ENCODE peak calls at places on chromosomes 3 and 15, in seven cellular contexts. A is colonic mucosa, H is fibroblast of pulmonary artery, U is H1, F is H9, Y is cardiac muscle cell, T is heart right ventricle. X is an unnamed sample.

GRCh38 chr3:16148783-16149182 is 25.7 kb upstream of the GALNT15 start:
- DNase-seq in Y (peak), T (peak), F (no peak), H (peak), A (peak), U (no peak), X (no peak)

GRCh38 chr15:28920781-28921331 is 35.1 kb downstream of the APBA2 start:
- DNase-seq in T (no peak), F (no peak), Y (no peak), U (no peak), A (no peak), H (no peak), X (no peak)

GRCh38 chr3:45799586-45799985 is 3.2 kb upstream of the SLC6A20 start:
- DNase-seq in F (no peak), Y (no peak), T (no peak), A (no peak), U (no peak), H (no peak), X (no peak)

GRCh38 chr3:46087871-46088270 is 60.6 kb upstream of the XCR1 start:
- DNase-seq in U (no peak), Y (peak), F (no peak), T (no peak), H (peak), A (no peak), X (no peak)

GRCh38 chr3:129313983-129314756 is 35.5 kb downstream of the HMCES start:
- DNase-seq in H (peak), U (no peak), Y (peak), A (no peak), T (no peak), F (peak), X (no peak)

GRCh38 chr3:52265387-52265786 is 13.1 kb downstream of the WDR82 start:
- DNase-seq in T (no peak), Y (no peak), F (peak), A (no peak), U (no peak), H (no peak), X (no peak)

GRCh38 chr3:148873928-148874326 is 8.8 kb downstream of the CPA3 start:
- DNase-seq in U (no peak), F (no peak), Y (no peak), H (no peak), A (no peak), T (no peak), X (no peak)

GRCh38 chr3:14296352-14296751 is 106.1 kb upstream of the SLC6A6 start:
- DNase-seq in T (no peak), F (no peak), Y (no peak), H (no peak), U (no peak), A (no peak), X (no peak)

GRCh38 chr3:174202146-174202545 is 657.0 kb upstream of the NAALADL2 start:
- DNase-seq in F (no peak), Y (no peak), T (no peak), A (no peak), U (no peak), H (no peak), X (no peak)

GRCh38 chr15:48667701-48668100 is 22.2 kb upstream of the FBN1 start:
- DNase-seq in Y (peak), H (peak), U (no peak), T (no peak), F (no peak), A (no peak), X (no peak)

GRCh38 chr3:119322021-119322522 is 27.9 kb downstream of the ARHGAP31 start:
- DNase-seq in H (peak), T (no peak), Y (peak), U (no peak), A (no peak), F (no peak), X (no peak)

GRCh38 chr3:194450341-194450740 is 36.5 kb downstream of the ATP13A3 start:
- DNase-seq in F (no peak), Y (no peak), H (no peak), A (no peak), U (no peak), T (no peak), X (no peak)

GRCh38 chr15:38560456-38560926 is 4.1 kb downstream of the RASGRP1 start:
- DNase-seq in H (no peak), Y (no peak), F (no peak), T (no peak), A (no peak), U (no peak), X (no peak)

GRCh38 chr15:84104853-84105252 is 130.7 kb upstream of the GOLGA6L4 start:
- DNase-seq in F (no peak), A (no peak), T (no peak), Y (no peak), U (no peak), H (no peak), X (no peak)

GRCh38 chr15:84112025-84112424 is 123.5 kb upstream of the GOLGA6L4 start:
- DNase-seq in F (no peak), H (peak), Y (peak), T (no peak), U (no peak), A (no peak), X (no peak)

GRCh38 chr15:84113919-84114318 is 121.7 kb upstream of the GOLGA6L4 start:
- DNase-seq in A (no peak), Y (no peak), F (no peak), T (no peak), H (no peak), U (no peak), X (no peak)

GRCh38 chr15:84103345-84103744 is 132.2 kb upstream of the GOLGA6L4 start:
- DNase-seq in H (no peak), U (no peak), T (no peak), F (no peak), A (no peak), Y (no peak), X (no peak)

DNA sequence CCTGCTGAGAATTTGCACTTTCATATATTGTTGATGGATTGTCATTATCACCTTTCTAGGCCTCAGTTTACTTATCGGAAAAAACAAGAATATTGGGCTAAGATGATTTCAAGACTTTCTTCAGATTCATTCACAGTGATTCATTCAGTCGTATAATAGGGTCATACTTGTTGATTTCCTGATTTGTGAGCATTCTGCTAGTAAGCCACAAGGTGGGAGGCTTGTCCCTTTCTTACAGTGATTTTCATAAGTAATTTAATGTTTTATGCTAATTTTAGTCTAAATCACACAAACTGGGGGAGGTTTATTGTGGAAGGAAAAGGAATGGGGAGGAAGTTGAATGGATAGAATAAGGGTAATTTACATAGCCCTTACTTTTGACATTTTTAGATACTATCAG is 126.8 kb upstream of the GOLGA6L4 start:
- DNase-seq in U (no peak), Y (peak), H (peak), A (no peak), F (no peak), T (no peak), X (no peak)
- TF ChIP-seq CTCF in U (peak), Y (peak), H (peak), A (no peak), F (peak), T (no peak), X (no peak)

GRCh38 chr15:78855746-78856145 is 16.9 kb upstream of the MORF4L1 start:
- DNase-seq in Y (peak), T (no peak), A (no peak), U (no peak), H (peak), F (no peak), X (no peak)

GRCh38 chr15:78854973-78855372 is 17.7 kb upstream of the MORF4L1 start:
- DNase-seq in A (no peak), Y (no peak), U (no peak), H (no peak), F (no peak), T (no peak), X (no peak)

DNA sequence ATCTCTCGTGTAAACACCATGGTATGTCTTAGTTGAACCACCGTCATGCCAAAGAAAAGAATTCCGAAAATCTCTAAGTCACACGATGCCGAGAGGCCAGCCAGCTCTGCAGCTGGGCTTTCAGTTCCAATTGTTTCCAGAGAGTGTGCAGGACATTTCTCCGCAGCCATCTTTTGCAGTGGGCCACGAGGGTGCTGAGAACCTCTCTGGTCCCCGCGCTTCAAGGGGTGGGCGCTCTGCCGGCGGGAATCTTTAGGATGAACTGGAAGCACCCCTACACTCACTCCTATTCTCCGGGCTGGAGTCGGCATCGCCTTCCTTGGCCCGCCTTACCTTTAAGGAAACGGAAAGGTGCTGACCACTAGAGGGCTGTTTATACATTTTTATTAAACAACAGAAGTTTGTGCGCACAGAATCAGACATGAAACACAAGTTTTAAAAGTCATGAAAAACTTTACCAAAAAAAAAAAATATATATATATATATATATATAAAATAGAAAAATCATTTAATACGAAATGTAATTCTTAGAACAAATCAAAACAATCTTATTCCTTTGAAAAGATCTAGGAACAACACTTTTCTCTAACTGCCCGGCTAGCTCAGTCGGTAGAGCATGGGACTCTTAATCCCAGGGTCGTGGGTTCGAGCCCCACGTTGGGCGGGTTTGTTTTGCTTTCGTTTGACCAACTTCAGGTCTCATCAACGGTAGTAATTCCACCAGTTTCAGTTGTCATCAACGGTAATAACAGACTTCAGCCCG is 12.5 kb upstream of the MORF4L1 start:
- DNase-seq in H (peak), F (peak), U (peak), T (peak), A (peak), Y (peak), X (peak)
- TF ChIP-seq CTCF in H (peak), F (peak), U (peak), T (peak), A (peak), Y (peak), X (no peak)

GRCh38 chr3:113210608-113211369 is 568 bp upstream of the BOC start:
- DNase-seq in Y (peak), T (no peak), U (no peak), A (peak), H (peak), F (peak), X (no peak)

GRCh38 chr3:113212845-113213375 is 1.6 kb downstream of the BOC start:
- DNase-seq in H (no peak), Y (no peak), T (no peak), F (no peak), A (no peak), U (no peak), X (no peak)

GRCh38 chr3:113214227-113214626 is 2.9 kb downstream of the BOC start:
- DNase-seq in A (no peak), F (no peak), T (no peak), Y (no peak), U (no peak), H (no peak), X (no peak)

GRCh38 chr3:113212155-113212844 is 943 bp downstream of the BOC start:
- DNase-seq in Y (peak), U (no peak), T (peak), F (no peak), A (no peak), H (peak), X (no peak)

DNA sequence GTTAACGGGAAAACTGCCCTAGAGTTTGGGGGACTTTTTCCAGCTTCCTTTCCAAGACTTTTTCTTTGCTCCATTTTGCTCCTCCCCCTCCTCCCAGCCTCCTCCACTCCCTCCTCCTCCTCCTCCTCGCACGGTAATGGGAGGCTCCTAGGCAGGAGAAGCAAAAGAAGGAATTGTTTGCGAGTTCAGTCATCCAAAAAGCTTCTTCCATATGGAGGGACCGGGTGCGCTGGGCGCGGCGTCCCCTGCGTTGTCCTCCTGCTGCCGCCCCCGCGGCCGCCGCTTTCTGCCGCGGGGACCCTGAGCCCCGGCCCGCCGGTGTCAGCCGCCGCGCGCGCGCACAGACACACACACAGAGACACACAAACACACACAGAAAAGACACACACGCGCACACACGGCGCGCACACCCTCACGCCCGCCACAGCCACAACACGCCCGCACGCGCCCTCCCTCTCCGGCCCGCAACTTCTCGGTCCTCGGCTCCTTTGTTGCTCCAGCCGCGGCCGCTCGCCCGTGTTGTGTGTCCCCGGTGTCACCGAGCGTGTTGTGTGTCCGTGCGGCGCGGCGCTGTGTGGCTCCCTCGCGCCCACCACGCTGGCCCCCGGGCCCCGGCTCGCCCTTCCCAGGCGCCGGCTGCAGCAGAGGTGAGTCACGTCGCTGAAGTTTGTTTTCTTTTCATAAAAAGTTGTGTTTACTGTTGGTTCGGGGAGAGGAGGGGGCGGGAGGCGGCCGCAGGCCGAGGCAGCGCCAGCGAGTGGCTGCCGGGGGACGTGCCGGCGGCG is at the start of gene BOC:
- DNase-seq in U (no peak), A (peak), F (peak), Y (peak), T (peak), H (peak), X (no peak)
- TF ChIP-seq CTCF in U (no peak), A (no peak), F (no peak), Y (no peak), T (no peak), H (no peak), X (no peak)

GRCh38 chr3:36738701-36739100 is 25.7 kb downstream of the DCLK3 start:
- DNase-seq in T (peak), Y (peak), U (no peak), F (no peak), H (peak), A (no peak), X (no peak)

GRCh38 chr3:36744770-36745169 is 19.6 kb downstream of the DCLK3 start:
- DNase-seq in Y (no peak), A (no peak), F (no peak), U (no peak), T (no peak), H (no peak), X (no peak)

GRCh38 chr3:36740822-36741221 is 23.5 kb downstream of the DCLK3 start:
- DNase-seq in F (no peak), U (no peak), H (no peak), Y (no peak), A (no peak), T (no peak), X (no peak)

GRCh38 chr3:36743821-36744220 is 20.5 kb downstream of the DCLK3 start:
- DNase-seq in A (no peak), Y (no peak), F (no peak), H (no peak), T (no peak), U (no peak), X (no peak)

GRCh38 chr3:36741285-36741684 is 23.1 kb downstream of the DCLK3 start:
- DNase-seq in Y (peak), T (no peak), H (peak), U (no peak), A (no peak), F (no peak), X (no peak)
- TF ChIP-seq CTCF in Y (peak), T (peak), H (peak), U (peak), A (no peak), F (peak), X (no peak)

X was measured in activated B cell treated with CpG ODN at 0.5 μM for 24 hours.